ENCODE peak calls at places on chromosomes 1 and 21, in five cellular contexts. F is neural progenitor cell, M is suprapubic skin, L is psoas muscle, Q is adrenal gland. N is an unnamed sample. For H3K36me3, the result is how much of the 10 kb centered on the place peaks cover.

GRCh38 chr1:54798769-54799641 is 2.1 kb downstream of the TTC22 start:
- DNase-seq in L (peak), F (no peak), Q (peak), M (no peak), N (peak)

GRCh38 chr1:224292419-224292818 is 37.6 kb downstream of the NVL start:
- DNase-seq in L (no peak), F (no peak), Q (no peak), M (no peak), N (peak)

GRCh38 chr1:209560529-209560928 is 23.0 kb upstream of the CAMK1G start:
- DNase-seq in F (no peak), Q (no peak), L (no peak), M (no peak), N (no peak)

GRCh38 chr1:165686121-165686970 is 12.0 kb downstream of the ALDH9A1 start:
- DNase-seq in Q (no peak), L (no peak), F (peak), M (no peak), N (no peak)

GRCh38 chr1:27649306-27649635 is 14.3 kb upstream of the FGR start:
- DNase-seq in Q (no peak), M (no peak), L (no peak), F (no peak), N (no peak)

GRCh38 chr21:15592271-15592860 is 137.4 kb upstream of the USP25 start:
- DNase-seq in F (peak), L (no peak), M (no peak), Q (no peak), N (peak)

GRCh38 chr1:8987881-8988617 is 38.2 kb downstream of the SLC2A7 start:
- DNase-seq in L (peak), F (peak), Q (no peak), M (no peak), N (peak)

GRCh38 chr21:14871861-14872260 is 192.9 kb downstream of the NRIP1 start:
- DNase-seq in Q (no peak), F (no peak), L (no peak), M (no peak), N (no peak)

GRCh38 chr1:184272178-184272866 is 114.5 kb upstream of the C1orf21 start:
- DNase-seq in L (no peak), Q (no peak), M (no peak), F (no peak), N (no peak)

GRCh38 chr21:26751305-26751704 is 93.9 kb downstream of the ADAMTS1 start:
- DNase-seq in F (no peak), Q (no peak), L (no peak), M (no peak), N (no peak)

GRCh38 chr1:176206006-176206960 is 803 bp downstream of the COP1 start:
- DNase-seq in L (peak), Q (peak), F (peak), M (no peak), N (peak)

GRCh38 chr1:151391079-151391563 is 8.3 kb upstream of the PSMB4 start:
- DNase-seq in F (no peak), L (no peak), M (no peak), Q (no peak), N (no peak)

GRCh38 chr1:192966073-192966472 is 93.1 kb downstream of the UCHL5 start:
- DNase-seq in F (no peak), M (no peak), Q (no peak), L (no peak), N (no peak)

GRCh38 chr1:162536511-162536910 is 25.0 kb upstream of the UAP1 start:
- DNase-seq in Q (no peak), L (no peak), F (no peak), M (no peak), N (peak)

GRCh38 chr1:84972377-84972987 is 24.4 kb downstream of the MCOLN2 start:
- DNase-seq in Q (no peak), M (no peak), L (no peak), F (no peak), N (no peak)

GRCh38 chr1:167713330-167714081 is 8.3 kb upstream of the MPZL1 start:
- DNase-seq in F (peak), Q (peak), L (peak), M (no peak), N (peak)

GRCh38 chr21:35974801-35975200 is 85.5 kb downstream of the SETD4 start:
- DNase-seq in Q (no peak), F (no peak), L (no peak), M (no peak), N (no peak)

GRCh38 chr1:15584489-15585363 is at the start of gene AGMAT:
- DNase-seq in Q (peak), M (no peak), L (peak), F (peak), N (peak)
- H3K4me3 ChIP-seq in Q (peak), M (peak), L (peak), F (peak), N (peak)

GRCh38 chr21:39217356-39218081 is 34.3 kb upstream of the PSMG1 start:
- DNase-seq in M (no peak), F (no peak), L (no peak), Q (no peak), N (no peak)
- H3K36me3 ChIP-seq in M (half or more), F (under half), L (half or more), Q (under half), N (under half)

DNA sequence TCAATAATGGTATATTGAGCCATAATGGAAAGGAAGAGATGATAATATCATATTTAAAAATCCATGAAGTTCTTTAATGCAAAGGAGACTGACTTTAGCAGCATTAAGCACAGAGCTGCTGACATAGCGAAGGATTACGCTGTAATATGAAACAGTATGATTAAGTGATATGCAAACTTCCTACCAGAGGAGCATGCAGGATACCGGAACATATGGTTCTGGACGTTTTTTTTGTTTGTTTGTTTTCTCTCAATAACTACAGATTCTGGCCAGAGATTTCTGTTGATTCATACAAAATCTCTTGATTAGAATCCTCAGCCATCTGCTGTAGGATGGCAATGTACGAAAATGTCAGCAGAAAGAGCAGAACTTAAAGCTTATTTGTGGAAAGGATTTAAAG is 970.8 kb downstream of the KCNT2 start:
- DNase-seq in Q (no peak), L (no peak), F (no peak), M (no peak), N (no peak)
- H3K4me3 ChIP-seq in Q (no peak), L (no peak), F (no peak), M (no peak), N (no peak)

GRCh38 chr1:202733251-202733650 is 23.0 kb upstream of the SYT2 start:
- DNase-seq in M (no peak), L (no peak), Q (no peak), F (no peak), N (no peak)
- H3K36me3 ChIP-seq in M (half or more), L (half or more), Q (half or more), F (half or more), N (half or more)

GRCh38 chr1:155166373-155167165 is 6.5 kb downstream of the KRTCAP2 start:
- DNase-seq in L (peak), F (peak), M (peak), Q (peak), N (no peak)

GRCh38 chr1:155169541-155169940 is 3.6 kb downstream of the KRTCAP2 start:
- DNase-seq in Q (no peak), M (peak), F (no peak), L (no peak), N (no peak)

GRCh38 chr1:155167166-155168104 is 5.7 kb downstream of the KRTCAP2 start:
- DNase-seq in M (peak), F (peak), L (peak), Q (peak), N (peak)

GRCh38 chr1:155168456-155169210 is 4.5 kb downstream of the KRTCAP2 start:
- DNase-seq in M (peak), Q (no peak), L (no peak), F (no peak), N (no peak)

DNA sequence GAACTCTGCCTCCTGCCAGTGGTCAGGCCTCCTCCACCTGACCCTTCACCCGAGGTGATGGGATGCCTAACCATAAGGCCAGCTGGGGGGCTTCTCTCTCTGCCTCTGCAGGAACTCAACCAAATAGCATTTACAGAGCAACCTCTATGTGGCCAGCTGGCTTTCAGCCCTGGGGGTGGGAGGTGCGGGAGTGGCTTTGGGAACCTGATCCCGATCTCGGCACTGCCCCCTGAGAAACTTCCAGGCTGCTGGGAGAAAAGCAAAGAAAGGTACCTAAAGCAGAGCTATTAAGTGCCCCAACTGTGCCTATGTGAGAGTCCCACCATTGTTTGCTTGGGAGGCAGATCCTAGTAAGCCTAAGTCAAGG is 7.1 kb downstream of the KRTCAP2 start:
- DNase-seq in M (peak), L (no peak), F (peak), Q (no peak), N (no peak)
- H3K4me3 ChIP-seq in M (no peak), L (peak), F (no peak), Q (no peak), N (no peak)

DNA sequence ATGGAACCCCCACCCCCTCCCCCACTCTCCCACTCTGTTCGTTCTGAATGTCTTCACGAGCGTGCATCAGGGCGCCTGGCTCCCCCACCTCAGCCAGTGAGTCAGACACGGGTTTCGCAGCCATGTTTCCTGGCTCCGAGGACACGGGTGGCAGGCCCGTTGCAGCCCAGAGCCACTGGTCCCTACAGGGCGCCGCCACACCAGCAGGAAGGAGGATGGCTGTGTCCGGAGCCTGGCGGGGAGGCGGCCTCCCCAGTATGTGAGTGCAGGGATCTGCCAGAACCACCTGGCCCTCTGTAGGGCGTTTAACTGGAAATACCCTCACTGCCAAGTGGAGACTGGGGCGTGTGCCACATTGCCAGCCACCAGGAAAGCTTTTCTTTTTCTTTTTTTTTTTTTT is 18.5 kb downstream of the CSTB start:
- DNase-seq in L (peak), F (no peak), Q (peak), M (no peak), N (no peak)
- H3K36me3 ChIP-seq in L (half or more), F (under half), Q (half or more), M (half or more), N (under half)

N was measured in cardiac muscle cell.